ENCODE peak calls at places on chromosomes 12 and 14, in nine cellular contexts. X is choroid plexus epithelial cell, F is progenitor cell of endocrine pancreas, B is HFF-Myc, A is omental fat pad, N is activated B cell treated with CpG ODN at 0.5 μM for 24 hours, U is RWPE1, P is cardiac muscle cell, W is A549. M is an unnamed sample.

GRCh38 chr12:42180990-42181611 is 36.4 kb upstream of the GXYLT1 start:
- DNase-seq in X (peak; percentile 63), P (peak; percentile 62), U (no peak), F (no peak), N (no peak), A (no peak), B (no peak), W (no peak), M (no peak)

GRCh38 chr12:8681129-8681902 is 16.5 kb upstream of the RIMKLB start:
- DNase-seq in F (no peak), U (peak; percentile 69), X (peak; percentile 75), P (peak; percentile 89), A (no peak), N (no peak), B (no peak), W (no peak), M (no peak)

GRCh38 chr12:62732861-62733427 is 202.0 kb downstream of the PPM1H start:
- DNase-seq in P (peak; percentile 79), N (no peak), U (peak; percentile 68), W (peak; percentile 83), F (no peak), A (no peak), B (peak; percentile 73), X (peak; percentile 81), M (no peak)

GRCh38 chr12:124321040-124321481 is 26.2 kb downstream of the RFLNA start:
- DNase-seq in P (peak; percentile 65), F (peak; percentile 64), X (peak; percentile 60), W (peak; percentile 71), N (peak; percentile 51), A (peak; percentile 58), B (peak; percentile 6), U (peak; percentile 48), M (no peak)

GRCh38 chr14:102723650-102724049 is 53.6 kb upstream of the TRAF3 start:
- DNase-seq in P (no peak), B (no peak), U (no peak), A (no peak), F (no peak), N (no peak), W (no peak), X (no peak), M (no peak)

GRCh38 chr12:110741371-110741770 is 1.3 kb downstream of the PPP1CC start:
- DNase-seq in A (no peak), N (no peak), B (no peak), W (no peak), F (no peak), P (peak; percentile 23), X (peak; percentile 23), U (no peak), M (no peak)

GRCh38 chr14:33617154-33617553 is 333.7 kb downstream of the EGLN3 start:
- DNase-seq in U (peak; percentile 68), A (no peak), X (peak; percentile 88), N (no peak), W (no peak), P (peak; percentile 74), B (peak; percentile 80), F (no peak), M (no peak)

GRCh38 chr12:15193927-15194326 is 27.3 kb downstream of the RERG start:
- DNase-seq in F (no peak), U (no peak), W (no peak), P (no peak), B (no peak), N (no peak), X (no peak), A (no peak), M (no peak)

GRCh38 chr14:23631702-23632460 is 4.3 kb upstream of the DHRS2 start:
- DNase-seq in U (peak; percentile 88), F (peak; percentile 63), W (peak; percentile 75), N (peak; percentile 47), B (peak; percentile 55), P (peak; percentile 86), X (peak; percentile 94), A (peak; percentile 27), M (peak; percentile 75)

GRCh38 chr12:9143929-9144328 is 28.2 kb upstream of the A2M start:
- DNase-seq in X (no peak), B (no peak), P (no peak), U (no peak), W (no peak), A (no peak), F (no peak), N (no peak), M (no peak)

GRCh38 chr12:32906407-32907165 is 10.0 kb upstream of the PKP2 start:
- DNase-seq in A (no peak), X (no peak), U (no peak), W (no peak), N (no peak), B (no peak), F (no peak), P (no peak), M (no peak)

GRCh38 chr14:77654001-77654431 is 37.6 kb upstream of the SPTLC2 start:
- DNase-seq in P (no peak), F (no peak), X (no peak), N (no peak), A (no peak), B (no peak), W (no peak), U (no peak), M (no peak)

GRCh38 chr12:53049582-53050318 is at the start of gene TNS2:
- DNase-seq in P (peak; percentile 86), U (peak; percentile 66), B (no peak), X (peak; percentile 62), A (no peak), F (no peak), N (no peak), W (no peak), M (peak; percentile 94)

GRCh38 chr12:53452159-53453077 is 516 bp downstream of the PCBP2 start:
- DNase-seq in N (peak; percentile 81), B (no peak), X (peak; percentile 95), P (peak; percentile 94), A (peak; percentile 69), U (peak; percentile 80), F (peak; percentile 78), W (peak; percentile 74), M (peak; percentile 93)

GRCh38 chr12:7571253-7571652 is 67.7 kb upstream of the CD163 start:
- DNase-seq in X (no peak), A (no peak), W (no peak), N (no peak), U (no peak), P (no peak), F (no peak), B (no peak), M (no peak)

DNA sequence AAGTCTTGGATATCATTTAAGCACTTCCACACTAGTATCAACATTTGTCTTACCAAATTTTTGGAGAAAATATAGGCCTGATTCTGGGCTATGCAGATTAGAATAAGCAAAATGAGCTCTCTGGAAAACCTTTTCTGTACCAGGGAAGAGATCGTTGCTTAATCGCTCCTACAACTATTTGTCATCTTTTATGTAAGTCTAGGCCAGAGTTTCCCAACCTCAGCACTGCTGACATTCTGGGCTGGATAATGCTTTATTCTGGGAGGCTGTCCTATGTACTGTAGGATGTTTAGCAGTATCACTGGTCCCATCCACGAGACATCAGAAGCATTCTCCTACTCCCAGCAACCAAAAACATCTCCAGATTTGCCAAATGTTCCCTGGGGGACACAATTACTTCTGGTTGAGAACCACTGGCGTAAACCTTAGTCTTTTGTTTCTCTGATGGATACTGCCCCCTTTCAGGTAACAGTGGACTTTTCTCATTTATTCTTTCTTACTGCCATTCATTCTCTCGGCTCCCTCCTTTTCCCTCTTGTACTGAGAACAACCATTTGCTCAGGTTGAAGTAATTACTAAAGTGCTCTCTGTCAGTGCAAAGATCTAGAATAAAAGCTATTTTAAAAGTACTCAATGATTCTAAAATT is 316.9 kb upstream of the E2F7 start:
- DNase-seq in N (no peak), A (no peak), F (no peak), B (no peak), W (no peak), X (peak; percentile 9), P (peak; percentile 45), U (no peak), M (no peak)
- TF ChIP-seq CTCF in N (no peak), A (no peak), F (no peak), B (no peak), W (no peak), X (peak; percentile 4), P (no peak), U (no peak), M (no peak)

GRCh38 chr12:131775904-131776889 is 52.0 kb upstream of the MMP17 start:
- DNase-seq in F (no peak), U (no peak), B (no peak), X (no peak), W (no peak), A (no peak), N (peak; percentile 26), P (no peak), M (no peak)
- TF ChIP-seq CTCF in F (no peak), U (no peak), B (no peak), X (no peak), W (no peak), A (no peak), N (no peak), P (no peak), M (no peak)

DNA sequence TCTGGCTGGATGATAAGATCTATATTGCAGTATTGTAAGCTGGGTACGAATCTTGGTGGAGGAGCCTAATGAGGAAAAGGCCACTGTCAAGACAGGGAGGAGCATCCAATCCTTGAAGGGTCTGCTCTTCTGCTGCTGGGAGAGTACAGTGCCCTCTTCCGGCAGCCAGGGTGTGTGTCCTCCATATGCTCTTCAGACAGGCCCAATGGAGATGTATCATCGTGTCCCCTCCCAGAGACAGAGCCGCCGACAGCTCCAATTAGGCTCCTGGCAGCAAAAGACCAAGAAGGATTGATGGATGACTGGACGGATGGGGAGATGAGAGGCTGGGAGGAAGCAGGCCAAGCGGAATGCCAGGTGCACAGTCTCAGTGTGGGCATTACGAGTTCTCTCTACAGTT is 51.6 kb upstream of the PIWIL1 start:
- DNase-seq in F (no peak), W (no peak), X (no peak), N (no peak), U (no peak), P (no peak), A (no peak), B (no peak), M (no peak)
- TF ChIP-seq CTCF in F (peak; percentile 32), W (no peak), X (no peak), N (no peak), U (no peak), P (no peak), A (no peak), B (no peak), M (no peak)

GRCh38 chr12:91989143-91989542 is 156.5 kb downstream of the BTG1 start:
- DNase-seq in B (no peak), X (no peak), A (no peak), U (no peak), P (no peak), W (no peak), F (no peak), N (no peak), M (no peak)

GRCh38 chr12:91993287-91994028 is 152.2 kb downstream of the BTG1 start:
- DNase-seq in B (no peak), A (no peak), W (no peak), X (no peak), U (no peak), P (no peak), N (no peak), F (no peak), M (no peak)

GRCh38 chr12:91994208-91994797 is 151.3 kb downstream of the BTG1 start:
- DNase-seq in N (no peak), W (no peak), A (no peak), F (no peak), U (no peak), P (no peak), B (no peak), X (no peak), M (no peak)

GRCh38 chr12:91990525-91990924 is 155.1 kb downstream of the BTG1 start:
- DNase-seq in A (no peak), B (no peak), F (no peak), X (peak; percentile 35), N (no peak), W (no peak), P (no peak), U (no peak), M (no peak)

GRCh38 chr12:91991397-91992187 is 154.1 kb downstream of the BTG1 start:
- DNase-seq in X (peak; percentile 35), B (no peak), W (no peak), A (no peak), F (no peak), N (no peak), U (no peak), P (no peak), M (no peak)
- TF ChIP-seq CTCF in X (no peak), B (no peak), W (no peak), A (no peak), F (no peak), N (no peak), U (no peak), P (no peak), M (no peak)